ENCODE peak calls at places on chromosomes 3 and 15, in six cellular contexts. N is activated CD8-positive, alpha-beta memory T cell treated with anti-CD3 and anti-CD28 coated beads for 24 hours; H is NCI-H460; U is Calu3; M is NCI-H2029; O is GM04503. C is an unnamed sample.

GRCh38 chr15:87816016-87816415 is 440.5 kb downstream of the NTRK3 start:
- DNase-seq in H (no peak), M (no peak), U (no peak), N (no peak), O (peak; percentile 11), C (no peak)

GRCh38 chr3:60001369-60001768 is 951.5 kb upstream of the CFAP20DC start:
- DNase-seq in M (no peak), H (no peak), U (no peak), N (no peak), O (no peak), C (no peak)

GRCh38 chr3:187450791-187451190 is 82.6 kb downstream of the RTP4 start:
- DNase-seq in N (no peak), U (no peak), H (no peak), O (no peak), M (no peak), C (peak; percentile 20)

GRCh38 chr3:49842843-49843242 is 13.5 kb downstream of the TRAIP start:
- DNase-seq in M (peak; percentile 31), H (no peak), N (no peak), O (no peak), U (no peak), C (no peak)

GRCh38 chr3:126351771-126352475 is 5.3 kb downstream of the KLF15 start:
- DNase-seq in U (no peak), O (no peak), N (no peak), H (no peak), M (no peak), C (no peak)

GRCh38 chr3:126438746-126439145 is 36.9 kb downstream of the ZXDC start:
- DNase-seq in H (no peak), M (no peak), U (peak; percentile 0), O (no peak), N (peak; percentile 49), C (no peak)

GRCh38 chr15:88249220-88249619 is 7.3 kb downstream of the NTRK3 start:
- DNase-seq in O (no peak), M (no peak), U (no peak), H (no peak), N (no peak), C (peak; percentile 64)

GRCh38 chr3:115350606-115351005 is 203.5 kb upstream of the ZBTB20 start:
- DNase-seq in U (no peak), N (no peak), H (no peak), M (no peak), O (no peak), C (no peak)

GRCh38 chr3:149142647-149143046 is 13.2 kb downstream of the HPS3 start:
- DNase-seq in U (no peak), N (no peak), H (no peak), M (no peak), O (no peak), C (no peak)

GRCh38 chr3:113968986-113969385 is 21.2 kb downstream of the ZDHHC23 start:
- DNase-seq in M (peak; percentile 44), O (peak; percentile 58), H (no peak), U (no peak), N (no peak), C (no peak)

GRCh38 chr15:46280753-46281521 is 646.1 kb downstream of the SQOR start:
- DNase-seq in M (peak; percentile 26), N (no peak), O (no peak), U (peak; percentile 33), H (no peak), C (no peak)

GRCh38 chr15:39586387-39587171 is 5.7 kb downstream of the THBS1 start:
- DNase-seq in U (no peak), H (no peak), O (peak; percentile 75), N (no peak), M (no peak), C (no peak)

GRCh38 chr3:44104043-44104442 is 137.6 kb upstream of the TOPAZ1 start:
- DNase-seq in M (no peak), H (no peak), U (no peak), O (no peak), N (no peak), C (no peak)

GRCh38 chr15:41971893-41972340 is 440 bp downstream of the EHD4 start:
- DNase-seq in N (peak; percentile 84), O (no peak), H (no peak), M (no peak), U (peak; percentile 31), C (no peak)